ENCODE peak calls at places on chromosome 5, in nine cellular contexts. G, J, Z, P, V, S, L, M and H are unnamed samples.

GRCh38 chr5:1374030-1374679 is 29.3 kb upstream of the CLPTM1L start:
- DNase-seq in J (no peak), L (no peak), P (no peak), G (no peak), V (peak), Z (no peak), M (no peak), S (no peak), H (no peak)

GRCh38 chr5:32096891-32097592 is 77.1 kb downstream of the GOLPH3 start:
- DNase-seq in P (no peak), V (no peak), L (no peak), Z (no peak), G (no peak), S (no peak), M (no peak), J (no peak), H (peak)

GRCh38 chr5:167631191-167631590 is 660.3 kb upstream of the WWC1 start:
- DNase-seq in J (no peak), M (no peak), G (no peak), S (no peak), V (no peak), L (no peak), Z (no peak), P (no peak), H (no peak)

GRCh38 chr5:147160923-147161663 is 73.7 kb upstream of the STK32A start:
- DNase-seq in G (peak), L (no peak), Z (no peak), P (no peak), M (no peak), V (no peak), J (no peak), S (no peak), H (no peak)

GRCh38 chr5:88732181-88732633 is 150.8 kb downstream of the MEF2C start:
- DNase-seq in J (peak), M (no peak), Z (no peak), G (peak), V (no peak), P (no peak), L (no peak), S (no peak), H (no peak)

GRCh38 chr5:78518365-78519197 is 130.0 kb downstream of the LHFPL2 start:
- DNase-seq in L (no peak), J (no peak), Z (no peak), S (no peak), G (peak), M (peak), V (peak), P (no peak), H (peak)

GRCh38 chr5:149406203-149406978 is 27.3 kb upstream of the IL17B start:
- DNase-seq in Z (no peak), V (no peak), P (no peak), G (no peak), S (no peak), L (no peak), M (peak), J (no peak), H (peak)

GRCh38 chr5:133423618-133424282 is 188.6 kb downstream of the FSTL4 start:
- DNase-seq in M (peak), J (peak), V (peak), Z (peak), G (peak), L (peak), S (peak), P (peak), H (no peak)

GRCh38 chr5:148384389-148384756 is 615 bp downstream of the FBXO38 start:
- DNase-seq in S (no peak), L (no peak), V (no peak), J (no peak), G (no peak), M (no peak), P (no peak), Z (no peak), H (no peak)

GRCh38 chr5:56080375-56081052 is 85.8 kb upstream of the IL6ST start:
- DNase-seq in M (no peak), S (no peak), J (no peak), G (no peak), P (no peak), L (no peak), V (no peak), Z (no peak), H (no peak)

GRCh38 chr5:141787376-141787775 is 90.8 kb downstream of the PCDH1 start:
- DNase-seq in G (no peak), J (no peak), M (no peak), L (no peak), S (no peak), Z (no peak), P (no peak), V (no peak), H (no peak)

GRCh38 chr5:60365001-60365400 is 335.0 kb downstream of the DEPDC1B start:
- DNase-seq in L (no peak), M (no peak), S (no peak), G (no peak), Z (no peak), J (no peak), P (no peak), V (no peak), H (no peak)

GRCh38 chr5:16690243-16690839 is 73.5 kb upstream of the RETREG1 start:
- DNase-seq in S (no peak), G (no peak), L (peak), M (peak), P (no peak), J (peak), V (no peak), Z (no peak), H (no peak)

GRCh38 chr5:36442352-36442751 is 140.7 kb upstream of the RANBP3L start:
- DNase-seq in S (no peak), Z (no peak), J (no peak), G (no peak), P (no peak), V (no peak), L (no peak), M (no peak), H (no peak)

GRCh38 chr5:128645582-128645981 is 107.5 kb upstream of the FBN2 start:
- DNase-seq in V (no peak), Z (no peak), J (no peak), S (no peak), L (no peak), P (no peak), G (no peak), M (no peak), H (no peak)

GRCh38 chr5:122849746-122850145 is 4.3 kb downstream of the SNX24 start:
- DNase-seq in G (no peak), Z (no peak), S (no peak), M (no peak), P (no peak), V (no peak), L (no peak), J (no peak), H (no peak)

GRCh38 chr5:55440188-55440646 is 94.5 kb downstream of the PLPP1 start:
- DNase-seq in J (no peak), Z (no peak), G (no peak), M (no peak), V (no peak), P (no peak), L (no peak), S (no peak), H (no peak)

GRCh38 chr5:155947394-155948062 is 379.4 kb upstream of the SGCD start:
- DNase-seq in M (no peak), J (no peak), L (no peak), G (no peak), V (no peak), S (no peak), Z (no peak), P (no peak), H (no peak)

GRCh38 chr5:155471027-155471426 is 457.5 kb downstream of the KIF4B start:
- DNase-seq in S (no peak), L (no peak), J (no peak), V (no peak), P (no peak), M (no peak), Z (no peak), G (no peak), H (no peak)